ENCODE peak calls at places on chromosomes 5 and 9, in eight cellular contexts. M is SW480; N is activated CD4-positive, alpha-beta T cell treated with anti-CD3 and anti-CD28 coated beads, Interleukin-2, amount 50 U/mL, for 1 hour; X is NCI-H2081 treated with DMSO at 0.1 percent for 48 hours; E is DMS153; L is stimulated activated CD4-positive, alpha-beta T cell treated with anti-CD3 and anti-CD28 coated beads, Interleukin-4, amount 100 ng/mL, for 1 hour; T is AG04449; H is epithelial cell of prostate. K is an unnamed sample.

GRCh38 chr5:149015561-149015960 is 47.3 kb downstream of the SH3TC2 start:
- DNase-seq in M (no peak), N (no peak), X (no peak), E (no peak), L (no peak), T (no peak), H (no peak), K (no peak)

GRCh38 chr5:82147860-82148573 is 130.1 kb downstream of the RPS23 start:
- DNase-seq in M (no peak), N (no peak), X (no peak), E (no peak), L (no peak), T (no peak), H (no peak), K (no peak)

GRCh38 chr5:42514759-42515158 is 91.5 kb downstream of the GHR start:
- DNase-seq in M (no peak), N (no peak), X (no peak), E (peak), L (no peak), T (no peak), H (no peak), K (no peak)

GRCh38 chr9:21972361-21972760 is 21.8 kb downstream of the CDKN2A start:
- DNase-seq in M (no peak), N (no peak), X (no peak), E (no peak), L (no peak), T (no peak), H (no peak), K (no peak)

GRCh38 chr5:140800816-140801493 is at the start of gene PCDHA3:
- DNase-seq in M (no peak), N (no peak), X (no peak), E (no peak), L (no peak), T (no peak), H (no peak), K (no peak)

GRCh38 chr9:36788534-36788933 is 215.8 kb downstream of the MELK start:
- DNase-seq in M (no peak), N (no peak), X (no peak), E (no peak), L (no peak), T (no peak), H (no peak), K (no peak)

GRCh38 chr5:6190838-6191237 is 187.5 kb downstream of the MED10 start:
- DNase-seq in M (no peak), N (no peak), X (no peak), E (no peak), L (no peak), T (no peak), H (no peak), K (no peak)

GRCh38 chr5:131324311-131324710 is 60.5 kb downstream of the CDC42SE2 start:
- DNase-seq in M (no peak), N (no peak), X (no peak), E (no peak), L (no peak), T (no peak), H (no peak), K (no peak)

GRCh38 chr9:73118898-73119554 is 32.6 kb upstream of the ANXA1 start:
- DNase-seq in M (no peak), N (no peak), X (no peak), E (no peak), L (no peak), T (no peak), H (peak), K (peak)

GRCh38 chr9:69036799-69037198 is 1.2 kb downstream of the FXN start:
- DNase-seq in M (no peak), N (no peak), X (no peak), E (no peak), L (no peak), T (no peak), H (no peak), K (no peak)

GRCh38 chr5:88669314-88669713 is 213.7 kb downstream of the MEF2C start:
- DNase-seq in M (no peak), N (no peak), X (no peak), E (no peak), L (no peak), T (no peak), H (no peak), K (no peak)

GRCh38 chr9:29416204-29416603 is 1842.9 kb upstream of the C9orf72 start:
- DNase-seq in M (no peak), N (no peak), X (no peak), E (no peak), L (no peak), T (no peak), H (no peak), K (no peak)